ENCODE peak calls at places on chromosomes 1 and 21, in seven cellular contexts. One of them, this sample, is unnamed.
A peak's percentile ranks its signal among the peaks of the same experiment; 100 is the strongest.

GRCh38 chr1:212699104-212699838 is 369 bp downstream of the BATF3 start:
- DNase-seq in B cell: peak; percentile 72
- DNase-seq in HCT116: peak; percentile 27
- DNase-seq in IMR-90: peak; percentile 32
- DNase-seq in cardiac fibroblast: peak; percentile 34
- DNase-seq in lower lobe of right lung: peak; percentile 74
- DNase-seq in right lobe of liver: peak; percentile 51
- DNase-seq in this sample: peak; percentile 80

GRCh38 chr1:24074196-24074595 is 37.7 kb downstream of the MYOM3 start:
- DNase-seq in lower lobe of right lung: peak; percentile 18
- DNase-seq in HCT116: no peak
- DNase-seq in B cell: no peak
- DNase-seq in cardiac fibroblast: no peak
- DNase-seq in right lobe of liver: no peak
- DNase-seq in IMR-90: no peak
- DNase-seq in this sample: no peak

GRCh38 chr1:185896863-185897262 is 162.7 kb downstream of the HMCN1 start:
- DNase-seq in IMR-90: peak; percentile 40
- DNase-seq in right lobe of liver: no peak
- DNase-seq in lower lobe of right lung: no peak
- DNase-seq in B cell: no peak
- DNase-seq in cardiac fibroblast: peak; percentile 42
- DNase-seq in HCT116: no peak
- DNase-seq in this sample: no peak

GRCh38 chr1:116167625-116168276 is 56.6 kb downstream of the MAB21L3 start:
- DNase-seq in right lobe of liver: no peak
- DNase-seq in lower lobe of right lung: no peak
- DNase-seq in B cell: peak; percentile 30
- DNase-seq in HCT116: no peak
- DNase-seq in IMR-90: no peak
- DNase-seq in cardiac fibroblast: peak; percentile 19
- DNase-seq in this sample: no peak

GRCh38 chr1:40748841-40749718 is 34.5 kb upstream of the KCNQ4 start:
- DNase-seq in cardiac fibroblast: no peak
- DNase-seq in right lobe of liver: peak; percentile 91
- DNase-seq in B cell: no peak
- DNase-seq in lower lobe of right lung: no peak
- DNase-seq in IMR-90: no peak
- DNase-seq in HCT116: no peak
- DNase-seq in this sample: no peak

GRCh38 chr1:35727434-35727825 is 8.7 kb upstream of the C1orf216 start:
- DNase-seq in right lobe of liver: no peak
- DNase-seq in cardiac fibroblast: no peak
- DNase-seq in HCT116: no peak
- DNase-seq in IMR-90: no peak
- DNase-seq in B cell: no peak
- DNase-seq in lower lobe of right lung: no peak
- DNase-seq in this sample: no peak

GRCh38 chr21:44982558-44983244 is 42.9 kb downstream of the SLX9 start:
- DNase-seq in right lobe of liver: no peak
- DNase-seq in HCT116: no peak
- DNase-seq in cardiac fibroblast: peak; percentile 55
- DNase-seq in IMR-90: peak; percentile 41
- DNase-seq in B cell: no peak
- DNase-seq in lower lobe of right lung: peak; percentile 71
- DNase-seq in this sample: no peak

GRCh38 chr1:183281553-183282091 is 95.6 kb downstream of the LAMC2 start:
- DNase-seq in cardiac fibroblast: peak; percentile 97
- DNase-seq in HCT116: peak; percentile 65
- DNase-seq in B cell: peak; percentile 63
- DNase-seq in lower lobe of right lung: peak; percentile 88
- DNase-seq in right lobe of liver: peak; percentile 85
- DNase-seq in IMR-90: peak; percentile 93
- DNase-seq in this sample: peak; percentile 92

GRCh38 chr1:218351617-218352438 is 6.7 kb downstream of the TGFB2 start:
- DNase-seq in B cell: peak; percentile 62
- DNase-seq in cardiac fibroblast: peak; percentile 84
- DNase-seq in IMR-90: peak; percentile 66
- DNase-seq in lower lobe of right lung: no peak
- DNase-seq in HCT116: no peak
- DNase-seq in right lobe of liver: no peak
- DNase-seq in this sample: no peak

GRCh38 chr1:84412316-84412942 is 14.1 kb downstream of the DNASE2B start:
- DNase-seq in lower lobe of right lung: no peak
- DNase-seq in right lobe of liver: no peak
- DNase-seq in B cell: no peak
- DNase-seq in HCT116: no peak
- DNase-seq in IMR-90: peak; percentile 88
- DNase-seq in cardiac fibroblast: peak; percentile 90
- DNase-seq in this sample: no peak

GRCh38 chr1:24913616-24914225 is 16.4 kb downstream of the RUNX3 start:
- DNase-seq in HCT116: no peak
- DNase-seq in IMR-90: no peak
- DNase-seq in cardiac fibroblast: no peak
- DNase-seq in lower lobe of right lung: no peak
- DNase-seq in B cell: no peak
- DNase-seq in right lobe of liver: no peak
- DNase-seq in this sample: no peak

GRCh38 chr1:99146129-99146848 is 118.0 kb upstream of the PLPPR4 start:
- DNase-seq in HCT116: no peak
- DNase-seq in right lobe of liver: no peak
- DNase-seq in cardiac fibroblast: no peak
- DNase-seq in lower lobe of right lung: no peak
- DNase-seq in B cell: no peak
- DNase-seq in IMR-90: no peak
- DNase-seq in this sample: peak; percentile 40

DNA sequence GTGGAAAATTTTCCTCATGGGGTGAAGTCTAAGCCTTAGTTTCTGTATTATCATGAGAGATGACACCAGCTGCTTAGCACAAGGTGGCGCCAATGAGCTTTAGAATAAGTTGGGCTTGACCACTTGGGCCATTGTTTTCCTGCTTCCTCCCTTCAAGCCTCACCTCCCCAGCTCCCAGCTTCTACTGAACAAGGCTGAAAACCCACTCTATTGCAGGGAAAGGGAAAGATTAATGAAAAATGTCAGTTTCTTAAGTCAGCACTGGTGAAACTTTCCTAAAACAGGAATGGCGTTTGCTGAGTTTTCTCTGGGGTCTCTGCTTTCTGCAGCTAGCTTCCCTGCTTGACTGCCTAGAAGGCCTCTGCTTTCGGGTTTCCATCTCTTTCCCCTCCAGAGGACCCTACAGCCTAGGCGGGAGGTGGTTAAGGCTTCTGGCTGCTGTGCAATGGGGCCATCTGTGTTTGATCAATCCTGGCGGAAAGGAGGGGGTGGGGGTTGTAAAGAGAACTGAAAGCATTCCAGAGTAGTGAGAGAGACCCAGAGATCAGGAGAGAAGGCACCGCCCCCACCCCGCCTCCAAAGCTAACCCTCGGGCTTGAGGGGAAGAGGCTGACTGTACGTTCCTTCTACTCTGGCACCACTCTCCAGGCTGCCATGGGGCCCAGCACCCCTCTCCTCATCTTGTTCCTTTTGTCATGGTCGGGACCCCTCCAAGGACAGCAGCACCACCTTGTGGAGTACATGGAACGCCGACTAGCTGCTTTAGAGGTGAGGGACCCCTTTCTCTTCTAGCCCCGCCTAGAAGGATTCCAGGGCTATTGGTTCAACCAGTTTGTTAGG is at the start of gene OLFML3:
- DNase-seq in lower lobe of right lung: peak; percentile 83
- DNase-seq in B cell: no peak
- DNase-seq in right lobe of liver: peak; percentile 75
- DNase-seq in IMR-90: peak; percentile 95
- DNase-seq in cardiac fibroblast: peak; percentile 97
- DNase-seq in HCT116: peak; percentile 66
- DNase-seq in this sample: peak; percentile 70
- TF ChIP-seq CTCF in lower lobe of right lung: peak; percentile 70
- TF ChIP-seq CTCF in B cell: peak; percentile 60
- TF ChIP-seq CTCF in right lobe of liver: peak; percentile 76
- TF ChIP-seq CTCF in IMR-90: peak; percentile 83
- TF ChIP-seq CTCF in cardiac fibroblast: peak; percentile 74
- TF ChIP-seq CTCF in HCT116: peak; percentile 72
- TF ChIP-seq CTCF in this sample: peak; percentile 38

GRCh38 chr21:24470852-24471251 is 1136.4 kb downstream of the MRPL39 start:
- DNase-seq in cardiac fibroblast: no peak
- DNase-seq in B cell: no peak
- DNase-seq in HCT116: no peak
- DNase-seq in lower lobe of right lung: no peak
- DNase-seq in IMR-90: no peak
- DNase-seq in right lobe of liver: no peak
- DNase-seq in this sample: no peak
- TF ChIP-seq CTCF in cardiac fibroblast: no peak
- TF ChIP-seq CTCF in B cell: no peak
- TF ChIP-seq CTCF in HCT116: no peak
- TF ChIP-seq CTCF in lower lobe of right lung: no peak
- TF ChIP-seq CTCF in IMR-90: no peak
- TF ChIP-seq CTCF in right lobe of liver: no peak
- TF ChIP-seq CTCF in this sample: no peak

GRCh38 chr1:10920063-10920626 is 92.3 kb upstream of the TARDBP start:
- DNase-seq in right lobe of liver: no peak
- DNase-seq in B cell: no peak
- DNase-seq in cardiac fibroblast: no peak
- DNase-seq in HCT116: no peak
- DNase-seq in lower lobe of right lung: no peak
- DNase-seq in IMR-90: no peak
- DNase-seq in this sample: no peak
- TF ChIP-seq CTCF in right lobe of liver: no peak
- TF ChIP-seq CTCF in B cell: no peak
- TF ChIP-seq CTCF in cardiac fibroblast: no peak
- TF ChIP-seq CTCF in HCT116: no peak
- TF ChIP-seq CTCF in lower lobe of right lung: no peak
- TF ChIP-seq CTCF in IMR-90: no peak
- TF ChIP-seq CTCF in this sample: no peak

DNA sequence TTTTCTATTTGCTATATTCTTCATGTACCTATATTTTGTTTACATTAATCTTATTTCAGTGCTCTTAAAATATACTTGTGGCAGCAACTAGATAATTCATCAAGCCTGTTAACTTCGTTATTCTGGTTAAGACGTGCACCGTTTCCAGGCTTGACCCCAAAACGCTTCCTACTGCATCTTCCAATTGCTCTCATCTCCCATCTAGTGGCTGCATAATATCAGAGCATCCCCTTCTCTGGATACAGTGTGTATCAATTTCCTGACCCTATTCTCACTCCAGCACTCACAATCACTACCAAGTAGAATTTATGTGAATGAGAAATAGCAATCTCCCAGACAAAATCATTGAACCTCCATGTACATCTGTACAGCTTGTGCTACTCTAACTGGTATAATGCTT is 1280.3 kb upstream of the B3GALT2 start:
- DNase-seq in B cell: no peak
- DNase-seq in HCT116: no peak
- DNase-seq in right lobe of liver: no peak
- DNase-seq in cardiac fibroblast: no peak
- DNase-seq in lower lobe of right lung: no peak
- DNase-seq in IMR-90: no peak
- DNase-seq in this sample: no peak
- TF ChIP-seq CTCF in B cell: no peak
- TF ChIP-seq CTCF in HCT116: peak; percentile 37
- TF ChIP-seq CTCF in right lobe of liver: no peak
- TF ChIP-seq CTCF in cardiac fibroblast: no peak
- TF ChIP-seq CTCF in lower lobe of right lung: no peak
- TF ChIP-seq CTCF in IMR-90: no peak
- TF ChIP-seq CTCF in this sample: peak; percentile 34

GRCh38 chr1:156165083-156165482 is 11.7 kb downstream of the SEMA4A start:
- DNase-seq in right lobe of liver: no peak
- DNase-seq in cardiac fibroblast: peak; percentile 50
- DNase-seq in HCT116: no peak
- DNase-seq in B cell: peak; percentile 12
- DNase-seq in IMR-90: peak; percentile 48
- DNase-seq in lower lobe of right lung: no peak
- DNase-seq in this sample: no peak
- TF ChIP-seq CTCF in right lobe of liver: no peak
- TF ChIP-seq CTCF in cardiac fibroblast: no peak
- TF ChIP-seq CTCF in HCT116: no peak
- TF ChIP-seq CTCF in B cell: no peak
- TF ChIP-seq CTCF in IMR-90: no peak
- TF ChIP-seq CTCF in lower lobe of right lung: no peak
- TF ChIP-seq CTCF in this sample: no peak

GRCh38 chr1:42479621-42480020 is 16.5 kb downstream of the CCDC30 start:
- DNase-seq in IMR-90: peak; percentile 19
- DNase-seq in B cell: no peak
- DNase-seq in right lobe of liver: no peak
- DNase-seq in lower lobe of right lung: no peak
- DNase-seq in cardiac fibroblast: peak; percentile 26
- DNase-seq in HCT116: no peak
- DNase-seq in this sample: no peak
- TF ChIP-seq CTCF in IMR-90: no peak
- TF ChIP-seq CTCF in B cell: no peak
- TF ChIP-seq CTCF in right lobe of liver: no peak
- TF ChIP-seq CTCF in lower lobe of right lung: no peak
- TF ChIP-seq CTCF in cardiac fibroblast: peak; percentile 22
- TF ChIP-seq CTCF in HCT116: peak; percentile 38
- TF ChIP-seq CTCF in this sample: no peak

DNA sequence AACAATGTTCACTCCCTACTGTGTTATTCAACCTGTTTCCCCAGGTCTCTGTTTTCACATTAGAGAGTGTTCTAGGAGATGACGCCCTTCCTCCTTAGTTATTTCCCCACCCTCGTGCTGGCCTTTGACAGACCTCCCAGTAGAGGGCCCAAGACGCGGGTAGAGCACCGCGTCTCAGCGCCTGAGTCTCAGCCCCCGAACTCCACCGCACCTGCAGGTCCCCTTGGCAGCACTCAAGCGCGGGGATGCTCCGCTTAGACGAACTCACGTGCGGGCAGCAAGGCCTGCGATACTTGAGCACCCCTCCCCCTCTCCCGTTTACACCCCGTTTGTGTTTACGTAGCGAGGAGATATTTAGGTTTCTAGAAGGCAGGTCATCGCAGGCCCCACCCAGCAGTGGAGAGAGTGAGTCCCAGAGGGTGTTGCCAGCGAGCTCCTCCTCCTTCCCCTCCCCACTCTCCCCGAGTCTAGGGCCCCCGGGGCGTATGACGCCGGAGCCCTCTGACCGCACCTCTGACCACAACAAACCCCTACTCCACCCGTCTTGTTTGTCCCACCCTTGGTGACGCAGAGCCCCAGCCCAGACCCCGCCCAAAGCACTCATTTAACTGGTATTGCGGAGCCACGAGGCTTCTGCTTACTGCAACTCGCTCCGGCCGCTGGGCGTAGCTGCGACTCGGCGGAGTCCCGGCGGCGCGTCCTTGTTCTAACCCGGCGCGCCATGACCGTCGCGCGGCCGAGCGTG is at the start of gene CD55:
- DNase-seq in lower lobe of right lung: peak; percentile 99
- DNase-seq in HCT116: peak; percentile 99
- DNase-seq in IMR-90: peak; percentile 86
- DNase-seq in right lobe of liver: peak; percentile 94
- DNase-seq in cardiac fibroblast: peak; percentile 97
- DNase-seq in B cell: peak; percentile 86
- DNase-seq in this sample: peak; percentile 99
- TF ChIP-seq CTCF in lower lobe of right lung: no peak
- TF ChIP-seq CTCF in HCT116: no peak
- TF ChIP-seq CTCF in IMR-90: no peak
- TF ChIP-seq CTCF in right lobe of liver: peak; percentile 25
- TF ChIP-seq CTCF in cardiac fibroblast: no peak
- TF ChIP-seq CTCF in B cell: peak; percentile 43
- TF ChIP-seq CTCF in this sample: no peak

This sample was measured in Calu3.